ENCODE peak calls at places on chromosome 14, in five cellular contexts. F is A549, B is transverse colon, K is adrenal gland, N is Peyer's patch. Q is an unnamed sample.

GRCh38 chr14:94113490-94113889 is 3.0 kb downstream of the IFI27 start:
- DNase-seq in F (no peak), B (peak; percentile 73), K (peak; percentile 89), N (no peak), Q (no peak)

GRCh38 chr14:95891742-95892141 is 15.1 kb downstream of the TUNAR start:
- DNase-seq in F (peak; percentile 23), B (no peak), K (peak; percentile 34), N (no peak), Q (no peak)

GRCh38 chr14:51290132-51290531 is 50.1 kb downstream of the TMX1 start:
- DNase-seq in F (no peak), B (no peak), K (no peak), N (no peak), Q (no peak)

GRCh38 chr14:23887536-23887935 is 66.0 kb upstream of the DHRS4 start:
- DNase-seq in F (no peak), B (no peak), K (no peak), N (no peak), Q (no peak)

GRCh38 chr14:55386037-55386798 is 25.4 kb downstream of the ATG14 start:
- DNase-seq in F (no peak), B (peak; percentile 16), K (no peak), N (no peak), Q (no peak)

GRCh38 chr14:23061995-23062394 is 4.7 kb upstream of the CDH24 start:
- DNase-seq in F (peak; percentile 84), B (peak; percentile 43), K (peak; percentile 93), N (peak; percentile 36), Q (no peak)

GRCh38 chr14:73789996-73790581 is 61.5 kb upstream of the PTGR2 start:
- DNase-seq in F (no peak), B (peak; percentile 56), K (peak; percentile 54), N (no peak), Q (no peak)

GRCh38 chr14:50399251-50400032 is 2.8 kb upstream of the CDKL1 start:
- DNase-seq in F (peak; percentile 24), B (peak; percentile 80), K (no peak), N (no peak), Q (no peak)

GRCh38 chr14:77603654-77604270 is 12.7 kb downstream of the SPTLC2 start:
- DNase-seq in F (peak; percentile 53), B (peak; percentile 51), K (no peak), N (no peak), Q (no peak)

GRCh38 chr14:49622022-49622607 is 1.5 kb downstream of the MGAT2 start:
- DNase-seq in F (no peak), B (no peak), K (no peak), N (no peak), Q (no peak)

GRCh38 chr14:105056303-105056831 is 8.9 kb downstream of the GPR132 start:
- DNase-seq in F (no peak), B (no peak), K (no peak), N (no peak), Q (no peak)

GRCh38 chr14:75234173-75234855 is 44.3 kb upstream of the FOS start:
- DNase-seq in F (peak; percentile 51), B (peak; percentile 51), K (peak; percentile 62), N (peak; percentile 79), Q (no peak)

GRCh38 chr14:100576091-100577085 is 10.8 kb downstream of the BEGAIN start:
- DNase-seq in F (no peak), B (no peak), K (no peak), N (peak; percentile 19), Q (no peak)

GRCh38 chr14:53432378-53432802 is 279.3 kb upstream of the DDHD1 start:
- DNase-seq in F (peak; percentile 55), B (no peak), K (no peak), N (no peak), Q (peak; percentile 46)

GRCh38 chr14:54784060-54784459 is 118.6 kb downstream of the GCH1 start:
- DNase-seq in F (no peak), B (no peak), K (no peak), N (no peak), Q (no peak)

GRCh38 chr14:56081139-56081538 is 37.1 kb upstream of the PELI2 start:
- DNase-seq in F (no peak), B (no peak), K (no peak), N (no peak), Q (no peak)

GRCh38 chr14:83300454-83301064 is 1766.9 kb upstream of the SEL1L start:
- DNase-seq in F (peak; percentile 19), B (no peak), K (no peak), N (no peak), Q (peak; percentile 48)

GRCh38 chr14:100159107-100159864 is at the start of gene DEGS2:
- DNase-seq in F (peak; percentile 23), B (peak; percentile 79), K (no peak), N (peak; percentile 91), Q (no peak)

GRCh38 chr14:38866461-38866860 is 236.6 kb downstream of the SEC23A start:
- DNase-seq in F (no peak), B (no peak), K (no peak), N (no peak), Q (no peak)

GRCh38 chr14:65560340-65561027 is 148.0 kb downstream of the FUT8 start:
- DNase-seq in F (no peak), B (no peak), K (no peak), N (no peak), Q (no peak)

GRCh38 chr14:60250318-60251035 is 1.5 kb downstream of the PPM1A start:
- DNase-seq in F (peak; percentile 13), B (peak; percentile 26), K (no peak), N (no peak), Q (peak; percentile 15)

DNA sequence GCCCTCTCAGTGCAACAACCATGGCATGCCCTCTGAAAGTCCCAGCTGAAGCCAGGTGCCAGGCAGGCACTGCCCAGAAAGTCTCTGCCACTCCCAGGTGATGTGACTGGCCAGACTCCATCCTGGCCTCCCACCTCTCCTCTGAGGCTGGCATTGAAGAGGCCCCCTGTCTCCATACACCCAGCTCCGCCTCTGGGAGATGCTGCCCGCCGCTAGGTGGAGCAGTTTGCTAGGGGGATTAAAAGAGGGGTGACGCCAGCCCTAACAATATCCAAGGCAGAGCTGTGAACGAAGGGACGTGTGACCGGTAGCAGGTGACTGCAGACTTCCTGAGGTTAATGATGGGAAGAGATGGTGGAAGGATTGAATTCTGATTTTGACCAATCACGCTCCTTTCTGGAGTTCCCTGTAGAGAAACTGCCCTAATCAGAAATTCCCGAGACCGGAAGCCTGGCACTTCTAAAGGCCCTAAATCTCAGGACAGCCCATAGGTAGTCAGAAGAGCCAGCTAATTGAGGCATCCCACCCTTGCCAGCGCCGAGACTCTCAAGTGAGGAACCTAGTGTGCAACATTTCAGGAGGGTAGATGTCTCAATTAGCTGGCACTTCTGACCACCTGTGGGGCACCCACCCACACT is 8.3 kb upstream of the PLEK2 start:
- DNase-seq in F (no peak), B (peak; percentile 51), K (peak; percentile 6), N (peak; percentile 72), Q (peak; percentile 62)
- TF ChIP-seq CTCF in F (peak; percentile 50), B (peak; percentile 66), K (no peak), N (no peak), Q (peak; percentile 73)

DNA sequence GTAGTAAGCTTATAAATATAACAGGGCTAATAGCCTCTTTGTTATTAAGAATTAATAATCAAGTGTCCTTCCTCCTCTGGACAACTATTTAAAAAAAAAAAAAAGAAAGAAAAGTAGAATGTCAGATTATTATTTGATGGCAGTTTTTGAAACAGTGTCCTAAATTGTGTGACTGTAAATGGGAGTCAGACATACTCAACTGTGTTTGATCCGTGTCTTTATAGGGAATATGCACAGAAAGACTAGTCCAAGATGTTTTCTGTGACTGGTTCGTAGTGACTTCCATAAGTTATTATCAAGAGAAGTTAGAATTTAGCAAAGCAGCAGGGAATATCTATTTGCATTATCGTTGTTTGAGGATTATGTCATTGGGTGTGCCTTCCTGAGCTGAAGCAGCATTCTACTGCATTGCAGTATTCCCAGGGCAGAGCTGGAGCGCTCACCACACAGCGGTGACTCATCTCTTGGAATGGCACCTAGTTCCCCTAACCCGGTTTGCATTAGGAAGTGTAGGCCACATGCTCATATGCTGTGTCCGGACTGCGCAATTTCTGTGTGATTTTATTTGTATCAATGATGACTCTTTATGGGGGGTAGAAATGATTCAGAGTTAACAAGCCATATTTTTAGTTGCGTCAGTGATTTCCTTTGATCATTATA is 7.9 kb downstream of the DYNC1H1 start:
- DNase-seq in F (peak; percentile 97), B (peak; percentile 83), K (peak; percentile 91), N (peak; percentile 69), Q (peak; percentile 80)
- H3K4me3 ChIP-seq in F (peak overlapping the region; percentile 24), B (no peak overlapping the region), K (no peak overlapping the region), N (no peak overlapping the region), Q (no peak overlapping the region)

DNA sequence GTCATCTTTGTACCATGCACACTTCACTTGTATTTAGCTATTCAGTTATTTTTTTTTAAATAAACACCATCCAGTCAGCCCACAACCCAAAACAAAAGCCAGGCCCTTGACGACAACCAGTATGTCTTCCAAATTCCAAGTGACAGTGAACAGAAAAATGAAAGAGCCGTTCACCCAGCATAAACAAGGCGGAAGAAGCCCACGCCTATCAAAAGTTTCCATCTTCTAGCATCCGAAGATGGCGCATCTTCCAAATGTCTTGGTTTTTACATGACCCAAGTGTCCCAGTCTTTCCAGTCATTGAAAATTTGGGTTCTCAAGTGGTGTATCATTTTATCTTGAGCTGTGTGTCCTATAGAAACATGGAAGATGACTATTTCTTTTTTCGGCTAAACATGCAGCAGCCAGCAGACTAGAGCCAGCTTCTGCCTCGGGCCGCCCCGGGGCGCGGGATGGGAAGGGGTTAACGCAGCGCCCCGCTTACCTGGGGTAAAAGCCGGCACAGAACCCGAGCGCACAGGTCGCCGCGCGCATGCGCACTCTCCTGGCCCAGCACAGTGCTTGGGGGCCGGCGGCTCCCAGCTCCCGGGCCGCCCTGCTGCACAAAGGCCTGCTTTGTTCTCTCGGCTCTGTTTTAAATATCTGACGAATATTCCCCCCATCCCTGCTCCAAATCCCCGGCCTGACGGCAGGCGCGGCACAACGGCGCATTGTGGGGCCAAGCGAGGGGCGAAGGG is 164.8 kb downstream of the ZFP36L1 start:
- DNase-seq in F (no peak), B (peak; percentile 74), K (no peak), N (peak; percentile 77), Q (no peak)
- TF ChIP-seq POLR2A in F (no peak), B (peak; percentile 21), K (no peak), N (no peak), Q (no peak)

GRCh38 chr14:34982421-34983147 is at the start of gene SRP54:
- DNase-seq in F (peak; percentile 99), B (peak; percentile 100), K (peak; percentile 98), N (peak; percentile 100), Q (peak; percentile 98)

GRCh38 chr14:34983148-34983760 is 462 bp downstream of the SRP54 start:
- DNase-seq in F (no peak), B (no peak), K (no peak), N (no peak), Q (no peak)

GRCh38 chr14:34978444-34978843 is 4.3 kb upstream of the SRP54 start:
- DNase-seq in F (no peak), B (no peak), K (no peak), N (no peak), Q (no peak)

GRCh38 chr14:34980337-34980900 is 2.4 kb upstream of the SRP54 start:
- DNase-seq in F (no peak), B (no peak), K (no peak), N (no peak), Q (no peak)

DNA sequence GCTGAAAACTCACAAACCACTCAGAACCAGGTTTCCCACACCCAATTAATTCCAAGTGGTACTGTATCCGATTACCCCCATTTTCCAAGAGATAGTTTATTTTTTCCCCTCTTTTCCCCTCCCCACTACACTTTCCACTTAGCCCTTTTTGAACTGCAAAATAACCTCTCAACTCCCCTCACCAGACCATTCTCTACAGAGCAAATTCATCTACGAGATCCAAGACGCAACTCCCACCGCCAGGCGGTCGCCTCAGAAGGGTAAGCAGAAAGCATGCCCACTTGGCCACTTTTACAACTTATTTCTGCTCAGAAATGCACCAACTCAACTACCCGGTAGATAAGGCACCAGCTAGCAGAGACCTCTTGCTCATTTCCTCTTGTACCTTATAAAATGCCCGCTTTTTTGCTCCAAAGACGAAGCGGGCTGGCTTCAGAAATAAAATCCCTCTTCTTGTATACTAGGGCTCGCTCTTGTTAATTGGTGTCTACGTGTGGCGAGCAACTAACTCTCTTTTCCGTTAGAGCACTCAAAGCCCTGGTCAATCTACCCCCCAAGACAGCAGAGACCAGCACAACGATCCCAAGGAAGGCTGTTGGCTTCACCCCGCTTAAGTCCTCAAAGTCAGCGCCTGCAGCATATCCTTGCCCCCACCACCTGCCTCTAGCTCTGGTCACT is 910 bp upstream of the SRP54 start:
- DNase-seq in F (peak; percentile 58), B (peak; percentile 35), K (peak; percentile 35), N (peak; percentile 53), Q (peak; percentile 69)
- TF ChIP-seq CTCF in F (no peak), B (no peak), K (peak; percentile 25), N (peak; percentile 30), Q (no peak)

Q was measured in NB4.